ENCODE peak calls at places on chromosomes 13 and 19, in seven cellular contexts. One of them, this sample, is unnamed.

GRCh38 chr13:38008636-38009035 is 139.1 kb upstream of the TRPC4 start:
- DNase-seq in cardiac muscle cell: peak; percentile 62
- DNase-seq in CD8-positive, alpha-beta T cell: no peak
- DNase-seq in testis: no peak
- DNase-seq in bronchial epithelial cell: peak; percentile 5
- DNase-seq in psoas muscle: no peak
- DNase-seq in osteoblast: no peak
- DNase-seq in this sample: no peak

GRCh38 chr13:19767966-19768365 is 14.8 kb downstream of the PSPC1 start:
- DNase-seq in cardiac muscle cell: no peak
- DNase-seq in CD8-positive, alpha-beta T cell: no peak
- DNase-seq in testis: peak; percentile 13
- DNase-seq in bronchial epithelial cell: no peak
- DNase-seq in psoas muscle: no peak
- DNase-seq in osteoblast: no peak
- DNase-seq in this sample: no peak

GRCh38 chr13:52906122-52906903 is 57.9 kb upstream of the PCDH8 start:
- DNase-seq in cardiac muscle cell: no peak
- DNase-seq in CD8-positive, alpha-beta T cell: no peak
- DNase-seq in testis: no peak
- DNase-seq in bronchial epithelial cell: no peak
- DNase-seq in psoas muscle: no peak
- DNase-seq in osteoblast: no peak
- DNase-seq in this sample: no peak

GRCh38 chr19:633068-633785 is at the start of gene POLRMT:
- DNase-seq in cardiac muscle cell: peak; percentile 99
- DNase-seq in CD8-positive, alpha-beta T cell: peak; percentile 97
- DNase-seq in testis: peak; percentile 99
- DNase-seq in bronchial epithelial cell: peak; percentile 95
- DNase-seq in psoas muscle: peak; percentile 99
- DNase-seq in osteoblast: peak; percentile 100
- DNase-seq in this sample: peak; percentile 94

GRCh38 chr13:72125561-72125960 is 258.6 kb upstream of the DACH1 start:
- DNase-seq in cardiac muscle cell: no peak
- DNase-seq in CD8-positive, alpha-beta T cell: no peak
- DNase-seq in testis: no peak
- DNase-seq in bronchial epithelial cell: peak; percentile 46
- DNase-seq in psoas muscle: no peak
- DNase-seq in osteoblast: no peak
- DNase-seq in this sample: no peak

GRCh38 chr13:76828316-76828741 is 57.9 kb downstream of the KCTD12 start:
- DNase-seq in cardiac muscle cell: no peak
- DNase-seq in CD8-positive, alpha-beta T cell: no peak
- DNase-seq in testis: no peak
- DNase-seq in bronchial epithelial cell: peak; percentile 46
- DNase-seq in psoas muscle: no peak
- DNase-seq in osteoblast: peak; percentile 77
- DNase-seq in this sample: no peak

GRCh38 chr19:55092423-55093318 is 17.0 kb downstream of the EPS8L1 start:
- DNase-seq in cardiac muscle cell: no peak
- DNase-seq in CD8-positive, alpha-beta T cell: no peak
- DNase-seq in testis: peak; percentile 13
- DNase-seq in bronchial epithelial cell: no peak
- DNase-seq in psoas muscle: no peak
- DNase-seq in osteoblast: peak; percentile 84
- DNase-seq in this sample: no peak

GRCh38 chr13:27599845-27600553 is 20.3 kb downstream of the LNX2 start:
- DNase-seq in cardiac muscle cell: peak; percentile 47
- DNase-seq in CD8-positive, alpha-beta T cell: no peak
- DNase-seq in testis: no peak
- DNase-seq in bronchial epithelial cell: peak; percentile 80
- DNase-seq in psoas muscle: no peak
- DNase-seq in osteoblast: peak; percentile 55
- DNase-seq in this sample: no peak

GRCh38 chr13:48334534-48335127 is 31.1 kb downstream of the RB1 start:
- DNase-seq in cardiac muscle cell: peak; percentile 5
- DNase-seq in CD8-positive, alpha-beta T cell: no peak
- DNase-seq in testis: no peak
- DNase-seq in bronchial epithelial cell: peak; percentile 60
- DNase-seq in psoas muscle: no peak
- DNase-seq in osteoblast: no peak
- DNase-seq in this sample: no peak

GRCh38 chr13:33290421-33290965 is 4.9 kb upstream of the STARD13 start:
- DNase-seq in cardiac muscle cell: no peak
- DNase-seq in CD8-positive, alpha-beta T cell: no peak
- DNase-seq in testis: no peak
- DNase-seq in bronchial epithelial cell: no peak
- DNase-seq in psoas muscle: no peak
- DNase-seq in osteoblast: peak; percentile 69
- DNase-seq in this sample: no peak

GRCh38 chr19:50728084-50728737 is 5.0 kb downstream of the CLEC11A start:
- DNase-seq in cardiac muscle cell: peak; percentile 98
- DNase-seq in CD8-positive, alpha-beta T cell: peak; percentile 86
- DNase-seq in testis: peak; percentile 85
- DNase-seq in bronchial epithelial cell: no peak
- DNase-seq in psoas muscle: peak; percentile 74
- DNase-seq in osteoblast: peak; percentile 91
- DNase-seq in this sample: peak; percentile 56

GRCh38 chr13:77299587-77299986 is 27.3 kb downstream of the MYCBP2 start:
- DNase-seq in cardiac muscle cell: no peak
- DNase-seq in CD8-positive, alpha-beta T cell: no peak
- DNase-seq in testis: no peak
- DNase-seq in bronchial epithelial cell: no peak
- DNase-seq in psoas muscle: no peak
- DNase-seq in osteoblast: no peak
- DNase-seq in this sample: no peak

GRCh38 chr19:18910010-18910409 is 9.2 kb downstream of the COPE start:
- DNase-seq in cardiac muscle cell: no peak
- DNase-seq in CD8-positive, alpha-beta T cell: no peak
- DNase-seq in testis: no peak
- DNase-seq in bronchial epithelial cell: no peak
- DNase-seq in psoas muscle: no peak
- DNase-seq in osteoblast: no peak
- DNase-seq in this sample: no peak

GRCh38 chr13:23679214-23679613 is 109.0 kb downstream of the TNFRSF19 start:
- DNase-seq in cardiac muscle cell: no peak
- DNase-seq in CD8-positive, alpha-beta T cell: no peak
- DNase-seq in testis: no peak
- DNase-seq in bronchial epithelial cell: peak; percentile 87
- DNase-seq in psoas muscle: no peak
- DNase-seq in osteoblast: peak; percentile 92
- DNase-seq in this sample: no peak

GRCh38 chr13:93956416-93956815 is 523.1 kb downstream of the DCT start:
- DNase-seq in cardiac muscle cell: no peak
- DNase-seq in CD8-positive, alpha-beta T cell: no peak
- DNase-seq in testis: no peak
- DNase-seq in bronchial epithelial cell: no peak
- DNase-seq in psoas muscle: no peak
- DNase-seq in osteoblast: no peak
- DNase-seq in this sample: no peak

GRCh38 chr19:30393729-30394480 is 21.7 kb downstream of the ZNF536 start:
- DNase-seq in cardiac muscle cell: no peak
- DNase-seq in CD8-positive, alpha-beta T cell: no peak
- DNase-seq in testis: no peak
- DNase-seq in bronchial epithelial cell: no peak
- DNase-seq in psoas muscle: no peak
- DNase-seq in osteoblast: no peak
- DNase-seq in this sample: no peak

GRCh38 chr19:46340051-46340659 is 6.7 kb upstream of the PPP5C start:
- DNase-seq in cardiac muscle cell: no peak
- DNase-seq in CD8-positive, alpha-beta T cell: no peak
- DNase-seq in testis: no peak
- DNase-seq in bronchial epithelial cell: no peak
- DNase-seq in psoas muscle: no peak
- DNase-seq in osteoblast: no peak
- DNase-seq in this sample: no peak

GRCh38 chr13:37412271-37412683 is 186.3 kb downstream of the POSTN start:
- DNase-seq in cardiac muscle cell: no peak
- DNase-seq in CD8-positive, alpha-beta T cell: no peak
- DNase-seq in testis: no peak
- DNase-seq in bronchial epithelial cell: peak; percentile 66
- DNase-seq in psoas muscle: no peak
- DNase-seq in osteoblast: no peak
- DNase-seq in this sample: no peak

GRCh38 chr13:40533072-40533471 is 133.4 kb downstream of the FOXO1 start:
- DNase-seq in cardiac muscle cell: no peak
- DNase-seq in CD8-positive, alpha-beta T cell: no peak
- DNase-seq in testis: no peak
- DNase-seq in bronchial epithelial cell: no peak
- DNase-seq in psoas muscle: no peak
- DNase-seq in osteoblast: no peak
- DNase-seq in this sample: no peak

GRCh38 chr13:49980266-49980665 is 16.6 kb upstream of the TRIM13 start:
- DNase-seq in cardiac muscle cell: no peak
- DNase-seq in CD8-positive, alpha-beta T cell: no peak
- DNase-seq in testis: no peak
- DNase-seq in bronchial epithelial cell: no peak
- DNase-seq in psoas muscle: no peak
- DNase-seq in osteoblast: peak; percentile 71
- DNase-seq in this sample: no peak

GRCh38 chr19:33678796-33679195 is 57.0 kb downstream of the CHST8 start:
- DNase-seq in cardiac muscle cell: no peak
- DNase-seq in CD8-positive, alpha-beta T cell: no peak
- DNase-seq in testis: peak; percentile 34
- DNase-seq in bronchial epithelial cell: no peak
- DNase-seq in psoas muscle: no peak
- DNase-seq in osteoblast: no peak
- DNase-seq in this sample: no peak

DNA sequence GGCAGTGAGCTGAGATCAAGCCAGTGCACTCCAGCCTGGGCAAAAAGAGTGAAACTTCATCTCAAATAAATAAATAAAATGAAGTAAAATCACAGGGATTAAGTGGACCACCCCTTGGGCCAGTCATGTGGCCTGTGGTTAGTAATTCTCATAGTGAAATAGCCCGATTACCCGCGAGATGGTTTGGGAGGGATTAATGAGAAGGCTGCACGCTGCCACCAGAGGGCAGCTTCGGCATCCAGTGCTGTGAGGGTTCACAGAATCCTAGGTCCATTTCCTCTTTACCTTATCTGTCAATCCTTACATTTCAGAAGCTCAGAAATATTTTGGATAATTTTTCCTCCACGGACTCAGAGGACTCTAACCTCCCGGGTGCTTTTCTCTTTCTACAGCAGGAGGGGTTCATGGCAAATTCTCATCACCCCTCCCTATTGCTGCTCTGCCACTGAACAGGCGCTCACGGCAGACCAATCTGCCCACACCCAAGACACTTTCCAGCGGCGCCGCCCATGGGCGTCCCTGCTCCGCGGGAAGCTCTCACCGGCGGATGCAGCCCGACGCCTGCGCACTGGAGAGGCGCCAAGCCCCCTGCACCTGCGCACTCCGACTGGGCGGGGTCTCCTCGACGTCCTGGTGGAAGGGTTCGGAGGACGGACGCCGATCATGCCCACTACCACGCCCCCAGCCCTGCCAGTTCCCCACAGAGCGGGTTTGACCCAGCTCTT is 11.0 kb downstream of the ZNF835 start:
- DNase-seq in cardiac muscle cell: no peak
- DNase-seq in CD8-positive, alpha-beta T cell: no peak
- DNase-seq in testis: peak; percentile 73
- DNase-seq in bronchial epithelial cell: no peak
- DNase-seq in psoas muscle: peak; percentile 31
- DNase-seq in osteoblast: peak; percentile 68
- DNase-seq in this sample: no peak
- TF ChIP-seq CTCF in cardiac muscle cell: no peak
- TF ChIP-seq CTCF in CD8-positive, alpha-beta T cell: no peak
- TF ChIP-seq CTCF in testis: no peak
- TF ChIP-seq CTCF in bronchial epithelial cell: no peak
- TF ChIP-seq CTCF in psoas muscle: no peak
- TF ChIP-seq CTCF in osteoblast: no peak
- TF ChIP-seq CTCF in this sample: no peak

GRCh38 chr13:111505175-111505777 is 184.8 kb downstream of the TEX29 start:
- DNase-seq in cardiac muscle cell: peak; percentile 67
- DNase-seq in CD8-positive, alpha-beta T cell: no peak
- DNase-seq in testis: peak; percentile 29
- DNase-seq in bronchial epithelial cell: no peak
- DNase-seq in psoas muscle: no peak
- DNase-seq in osteoblast: peak; percentile 67
- DNase-seq in this sample: peak; percentile 74
- TF ChIP-seq CTCF in cardiac muscle cell: no peak
- TF ChIP-seq CTCF in CD8-positive, alpha-beta T cell: no peak
- TF ChIP-seq CTCF in testis: no peak
- TF ChIP-seq CTCF in bronchial epithelial cell: no peak
- TF ChIP-seq CTCF in psoas muscle: peak; percentile 11
- TF ChIP-seq CTCF in osteoblast: no peak
- TF ChIP-seq CTCF in this sample: peak; percentile 52

GRCh38 chr13:44648392-44649117 is 72.4 kb upstream of the TSC22D1 start:
- DNase-seq in cardiac muscle cell: no peak
- DNase-seq in CD8-positive, alpha-beta T cell: no peak
- DNase-seq in testis: no peak
- DNase-seq in bronchial epithelial cell: peak; percentile 38
- DNase-seq in psoas muscle: no peak
- DNase-seq in osteoblast: peak; percentile 68
- DNase-seq in this sample: no peak
- TF ChIP-seq CTCF in cardiac muscle cell: peak; percentile 41
- TF ChIP-seq CTCF in CD8-positive, alpha-beta T cell: peak; percentile 51
- TF ChIP-seq CTCF in testis: no peak
- TF ChIP-seq CTCF in bronchial epithelial cell: peak; percentile 8
- TF ChIP-seq CTCF in psoas muscle: peak; percentile 30
- TF ChIP-seq CTCF in osteoblast: peak; percentile 58
- TF ChIP-seq CTCF in this sample: peak; percentile 68

GRCh38 chr19:13788991-13789390 is 6.3 kb upstream of the ZSWIM4 start:
- DNase-seq in cardiac muscle cell: no peak
- DNase-seq in CD8-positive, alpha-beta T cell: peak; percentile 66
- DNase-seq in testis: no peak
- DNase-seq in bronchial epithelial cell: peak; percentile 28
- DNase-seq in psoas muscle: no peak
- DNase-seq in osteoblast: peak; percentile 87
- DNase-seq in this sample: no peak
- TF ChIP-seq CTCF in cardiac muscle cell: no peak
- TF ChIP-seq CTCF in CD8-positive, alpha-beta T cell: no peak
- TF ChIP-seq CTCF in testis: no peak
- TF ChIP-seq CTCF in bronchial epithelial cell: no peak
- TF ChIP-seq CTCF in psoas muscle: no peak
- TF ChIP-seq CTCF in osteoblast: no peak
- TF ChIP-seq CTCF in this sample: no peak

This sample was measured in endothelial cell.